ENCODE peak calls at places on chromosome 15, in seven cellular contexts. One of them, this sample, is unnamed.

GRCh38 chr15:98658831-98659699 is 10.7 kb downstream of the IGF1R start:
- DNase-seq in T-helper 17 cell: no peak
- DNase-seq in esophagus muscularis mucosa: no peak
- DNase-seq in WTC11: no peak
- DNase-seq in effector CD8-positive, alpha-beta T cell: peak
- DNase-seq in fibroblast of the conjunctiva: no peak
- DNase-seq in ovary: no peak
- DNase-seq in this sample: peak

GRCh38 chr15:31330836-31331235 is 4.2 kb downstream of the KLF13 start:
- DNase-seq in T-helper 17 cell: no peak
- DNase-seq in esophagus muscularis mucosa: no peak
- DNase-seq in WTC11: no peak
- DNase-seq in effector CD8-positive, alpha-beta T cell: no peak
- DNase-seq in fibroblast of the conjunctiva: no peak
- DNase-seq in ovary: no peak
- DNase-seq in this sample: no peak

GRCh38 chr15:96947830-96948229 is 617.3 kb downstream of the NR2F2 start:
- DNase-seq in T-helper 17 cell: no peak
- DNase-seq in esophagus muscularis mucosa: no peak
- DNase-seq in WTC11: peak
- DNase-seq in effector CD8-positive, alpha-beta T cell: no peak
- DNase-seq in fibroblast of the conjunctiva: no peak
- DNase-seq in ovary: no peak
- DNase-seq in this sample: peak

GRCh38 chr15:78319588-78319987 is 20.2 kb upstream of the SKIC8 start:
- DNase-seq in T-helper 17 cell: no peak
- DNase-seq in esophagus muscularis mucosa: no peak
- DNase-seq in WTC11: no peak
- DNase-seq in effector CD8-positive, alpha-beta T cell: no peak
- DNase-seq in fibroblast of the conjunctiva: no peak
- DNase-seq in ovary: no peak
- DNase-seq in this sample: no peak

GRCh38 chr15:40790723-40791122 is 16.2 kb upstream of the ZFYVE19 start:
- DNase-seq in T-helper 17 cell: no peak
- DNase-seq in esophagus muscularis mucosa: no peak
- DNase-seq in WTC11: no peak
- DNase-seq in effector CD8-positive, alpha-beta T cell: no peak
- DNase-seq in fibroblast of the conjunctiva: no peak
- DNase-seq in ovary: no peak
- DNase-seq in this sample: no peak

GRCh38 chr15:51874751-51875644 is 45.5 kb downstream of the TMOD3 start:
- DNase-seq in T-helper 17 cell: no peak
- DNase-seq in esophagus muscularis mucosa: no peak
- DNase-seq in WTC11: no peak
- DNase-seq in effector CD8-positive, alpha-beta T cell: no peak
- DNase-seq in fibroblast of the conjunctiva: peak
- DNase-seq in ovary: no peak
- DNase-seq in this sample: no peak

GRCh38 chr15:68487087-68487843 is 55.3 kb upstream of the ITGA11 start:
- DNase-seq in T-helper 17 cell: no peak
- DNase-seq in esophagus muscularis mucosa: no peak
- DNase-seq in WTC11: no peak
- DNase-seq in effector CD8-positive, alpha-beta T cell: no peak
- DNase-seq in fibroblast of the conjunctiva: no peak
- DNase-seq in ovary: no peak
- DNase-seq in this sample: no peak

GRCh38 chr15:36363335-36363734 is 216.1 kb upstream of the CDIN1 start:
- DNase-seq in T-helper 17 cell: no peak
- DNase-seq in esophagus muscularis mucosa: no peak
- DNase-seq in WTC11: no peak
- DNase-seq in effector CD8-positive, alpha-beta T cell: no peak
- DNase-seq in fibroblast of the conjunctiva: no peak
- DNase-seq in ovary: no peak
- DNase-seq in this sample: no peak

GRCh38 chr15:49902791-49903481 is 216.1 kb downstream of the ATP8B4 start:
- DNase-seq in T-helper 17 cell: no peak
- DNase-seq in esophagus muscularis mucosa: no peak
- DNase-seq in WTC11: no peak
- DNase-seq in effector CD8-positive, alpha-beta T cell: no peak
- DNase-seq in fibroblast of the conjunctiva: peak
- DNase-seq in ovary: no peak
- DNase-seq in this sample: no peak

GRCh38 chr15:46304320-46304719 is 669.5 kb downstream of the SQOR start:
- DNase-seq in T-helper 17 cell: no peak
- DNase-seq in esophagus muscularis mucosa: no peak
- DNase-seq in WTC11: peak
- DNase-seq in effector CD8-positive, alpha-beta T cell: no peak
- DNase-seq in fibroblast of the conjunctiva: no peak
- DNase-seq in ovary: no peak
- DNase-seq in this sample: peak

GRCh38 chr15:90539789-90540188 is 10.1 kb downstream of the CRTC3 start:
- DNase-seq in T-helper 17 cell: no peak
- DNase-seq in esophagus muscularis mucosa: no peak
- DNase-seq in WTC11: no peak
- DNase-seq in effector CD8-positive, alpha-beta T cell: no peak
- DNase-seq in fibroblast of the conjunctiva: no peak
- DNase-seq in ovary: no peak
- DNase-seq in this sample: no peak

GRCh38 chr15:57635300-57635944 is 43.7 kb downstream of the MYZAP start:
- DNase-seq in T-helper 17 cell: no peak
- DNase-seq in esophagus muscularis mucosa: peak
- DNase-seq in WTC11: no peak
- DNase-seq in effector CD8-positive, alpha-beta T cell: no peak
- DNase-seq in fibroblast of the conjunctiva: no peak
- DNase-seq in ovary: peak
- DNase-seq in this sample: no peak

GRCh38 chr15:73926191-73927002 is at the start of gene LOXL1:
- DNase-seq in T-helper 17 cell: no peak
- DNase-seq in esophagus muscularis mucosa: no peak
- DNase-seq in WTC11: peak
- DNase-seq in effector CD8-positive, alpha-beta T cell: no peak
- DNase-seq in fibroblast of the conjunctiva: peak
- DNase-seq in ovary: peak
- DNase-seq in this sample: peak

GRCh38 chr15:85621096-85621495 is 173.6 kb downstream of the KLHL25 start:
- DNase-seq in T-helper 17 cell: no peak
- DNase-seq in esophagus muscularis mucosa: no peak
- DNase-seq in WTC11: no peak
- DNase-seq in effector CD8-positive, alpha-beta T cell: no peak
- DNase-seq in fibroblast of the conjunctiva: no peak
- DNase-seq in ovary: no peak
- DNase-seq in this sample: no peak

GRCh38 chr15:62706361-62706760 is 336.2 kb upstream of the TPM1 start:
- DNase-seq in T-helper 17 cell: no peak
- DNase-seq in esophagus muscularis mucosa: no peak
- DNase-seq in WTC11: no peak
- DNase-seq in effector CD8-positive, alpha-beta T cell: no peak
- DNase-seq in fibroblast of the conjunctiva: peak
- DNase-seq in ovary: no peak
- DNase-seq in this sample: no peak

GRCh38 chr15:41233367-41233771 is 2.3 kb downstream of the CHP1 start:
- DNase-seq in T-helper 17 cell: no peak
- DNase-seq in esophagus muscularis mucosa: no peak
- DNase-seq in WTC11: no peak
- DNase-seq in effector CD8-positive, alpha-beta T cell: no peak
- DNase-seq in fibroblast of the conjunctiva: peak
- DNase-seq in ovary: no peak
- DNase-seq in this sample: no peak

GRCh38 chr15:40075298-40076044 is 33.2 kb downstream of the BMF start:
- DNase-seq in T-helper 17 cell: no peak
- DNase-seq in esophagus muscularis mucosa: no peak
- DNase-seq in WTC11: no peak
- DNase-seq in effector CD8-positive, alpha-beta T cell: no peak
- DNase-seq in fibroblast of the conjunctiva: no peak
- DNase-seq in ovary: no peak
- DNase-seq in this sample: no peak

GRCh38 chr15:60408438-60409105 is 10.8 kb upstream of the ANXA2 start:
- DNase-seq in T-helper 17 cell: no peak
- DNase-seq in esophagus muscularis mucosa: no peak
- DNase-seq in WTC11: no peak
- DNase-seq in effector CD8-positive, alpha-beta T cell: no peak
- DNase-seq in fibroblast of the conjunctiva: no peak
- DNase-seq in ovary: no peak
- DNase-seq in this sample: no peak

This sample was measured in nephron progenitor cell.